ENCODE peak calls at places on chromosome 7, in five cellular contexts. One of them, this sample, is unnamed.

GRCh38 chr7:4531236-4531635 is 150.9 kb upstream of the FOXK1 start:
- DNase-seq in psoas muscle: no peak
- DNase-seq in Panc1: no peak
- DNase-seq in breast epithelium: no peak
- DNase-seq in bronchial epithelial cell: no peak
- DNase-seq in this sample: no peak

GRCh38 chr7:2726316-2727018 is 38.5 kb downstream of the AMZ1 start:
- DNase-seq in psoas muscle: peak; percentile 52
- DNase-seq in bronchial epithelial cell: no peak
- DNase-seq in Panc1: no peak
- DNase-seq in breast epithelium: no peak
- DNase-seq in this sample: no peak

GRCh38 chr7:132654150-132654549 is 77.9 kb upstream of the PLXNA4 start:
- DNase-seq in bronchial epithelial cell: no peak
- DNase-seq in psoas muscle: no peak
- DNase-seq in Panc1: no peak
- DNase-seq in breast epithelium: no peak
- DNase-seq in this sample: no peak

GRCh38 chr7:158602905-158603772 is 15.5 kb upstream of the PTPRN2 start:
- DNase-seq in breast epithelium: no peak
- DNase-seq in psoas muscle: no peak
- DNase-seq in Panc1: no peak
- DNase-seq in bronchial epithelial cell: no peak
- DNase-seq in this sample: no peak

GRCh38 chr7:15084368-15084767 is 181.8 kb upstream of the DGKB start:
- DNase-seq in psoas muscle: no peak
- DNase-seq in bronchial epithelial cell: no peak
- DNase-seq in Panc1: no peak
- DNase-seq in breast epithelium: no peak
- DNase-seq in this sample: no peak

GRCh38 chr7:101705327-101705726 is 76.2 kb upstream of the MYL10 start:
- DNase-seq in Panc1: no peak
- DNase-seq in bronchial epithelial cell: peak; percentile 83
- DNase-seq in psoas muscle: no peak
- DNase-seq in breast epithelium: no peak
- DNase-seq in this sample: no peak

GRCh38 chr7:143280160-143280559 is 4.6 kb upstream of the TMEM139 start:
- DNase-seq in Panc1: no peak
- DNase-seq in bronchial epithelial cell: no peak
- DNase-seq in breast epithelium: no peak
- DNase-seq in psoas muscle: no peak
- DNase-seq in this sample: no peak

GRCh38 chr7:111329367-111330234 is 232.7 kb downstream of the IMMP2L start:
- DNase-seq in breast epithelium: no peak
- DNase-seq in psoas muscle: no peak
- DNase-seq in Panc1: no peak
- DNase-seq in bronchial epithelial cell: peak; percentile 20
- DNase-seq in this sample: no peak

GRCh38 chr7:11427686-11428273 is 404.2 kb downstream of the THSD7A start:
- DNase-seq in bronchial epithelial cell: peak; percentile 69
- DNase-seq in Panc1: peak; percentile 59
- DNase-seq in breast epithelium: no peak
- DNase-seq in psoas muscle: no peak
- DNase-seq in this sample: no peak

GRCh38 chr7:97203957-97204356 is 86.5 kb downstream of the SDHAF3 start:
- DNase-seq in breast epithelium: no peak
- DNase-seq in bronchial epithelial cell: no peak
- DNase-seq in psoas muscle: no peak
- DNase-seq in Panc1: no peak
- DNase-seq in this sample: no peak

GRCh38 chr7:70693300-70693689 is 438.6 kb upstream of the GALNT17 start:
- DNase-seq in Panc1: no peak
- DNase-seq in breast epithelium: no peak
- DNase-seq in bronchial epithelial cell: no peak
- DNase-seq in psoas muscle: no peak
- DNase-seq in this sample: no peak

GRCh38 chr7:80923211-80923612 is 4.4 kb upstream of the SEMA3C start:
- DNase-seq in psoas muscle: no peak
- DNase-seq in breast epithelium: no peak
- DNase-seq in Panc1: no peak
- DNase-seq in bronchial epithelial cell: peak; percentile 67
- DNase-seq in this sample: no peak

GRCh38 chr7:2968176-2968575 is 75.5 kb downstream of the CARD11 start:
- DNase-seq in breast epithelium: no peak
- DNase-seq in Panc1: no peak
- DNase-seq in psoas muscle: no peak
- DNase-seq in bronchial epithelial cell: no peak
- DNase-seq in this sample: no peak

GRCh38 chr7:10940748-10941358 is 32.8 kb upstream of the PHF14 start:
- DNase-seq in Panc1: no peak
- DNase-seq in bronchial epithelial cell: peak; percentile 15
- DNase-seq in breast epithelium: no peak
- DNase-seq in psoas muscle: no peak
- DNase-seq in this sample: no peak

GRCh38 chr7:73971701-73972341 is 56.2 kb upstream of the ELN start:
- DNase-seq in psoas muscle: peak; percentile 34
- DNase-seq in bronchial epithelial cell: peak; percentile 25
- DNase-seq in breast epithelium: peak; percentile 16
- DNase-seq in Panc1: no peak
- DNase-seq in this sample: no peak

GRCh38 chr7:7510814-7511213 is 24.9 kb downstream of the COL28A1 start:
- DNase-seq in breast epithelium: no peak
- DNase-seq in psoas muscle: no peak
- DNase-seq in bronchial epithelial cell: no peak
- DNase-seq in Panc1: no peak
- DNase-seq in this sample: no peak

GRCh38 chr7:27156508-27156898 is at the start of gene HOXA7:
- DNase-seq in breast epithelium: peak; percentile 80
- DNase-seq in psoas muscle: peak; percentile 93
- DNase-seq in Panc1: no peak
- DNase-seq in bronchial epithelial cell: no peak
- DNase-seq in this sample: no peak

GRCh38 chr7:27933691-27934565 is 194.0 kb downstream of the TAX1BP1 start:
- DNase-seq in Panc1: no peak
- DNase-seq in bronchial epithelial cell: no peak
- DNase-seq in psoas muscle: no peak
- DNase-seq in breast epithelium: no peak
- DNase-seq in this sample: no peak

GRCh38 chr7:122770943-122771342 is 68.2 kb upstream of the RNF148 start:
- DNase-seq in breast epithelium: no peak
- DNase-seq in bronchial epithelial cell: no peak
- DNase-seq in Panc1: no peak
- DNase-seq in psoas muscle: no peak
- DNase-seq in this sample: no peak

GRCh38 chr7:6164010-6164409 is 108.4 kb downstream of the CYTH3 start:
- DNase-seq in psoas muscle: no peak
- DNase-seq in Panc1: no peak
- DNase-seq in breast epithelium: no peak
- DNase-seq in bronchial epithelial cell: no peak
- DNase-seq in this sample: no peak

GRCh38 chr7:6165521-6166325 is 106.7 kb downstream of the CYTH3 start:
- DNase-seq in Panc1: no peak
- DNase-seq in psoas muscle: no peak
- DNase-seq in bronchial epithelial cell: no peak
- DNase-seq in breast epithelium: no peak
- DNase-seq in this sample: no peak

GRCh38 chr7:6163402-6163801 is 109.0 kb downstream of the CYTH3 start:
- DNase-seq in psoas muscle: no peak
- DNase-seq in breast epithelium: no peak
- DNase-seq in Panc1: no peak
- DNase-seq in bronchial epithelial cell: no peak
- DNase-seq in this sample: no peak

GRCh38 chr7:6165075-6165474 is 107.3 kb downstream of the CYTH3 start:
- DNase-seq in breast epithelium: no peak
- DNase-seq in bronchial epithelial cell: no peak
- DNase-seq in Panc1: no peak
- DNase-seq in psoas muscle: no peak
- DNase-seq in this sample: no peak

GRCh38 chr7:6164491-6164890 is 107.9 kb downstream of the CYTH3 start:
- DNase-seq in breast epithelium: no peak
- DNase-seq in Panc1: no peak
- DNase-seq in bronchial epithelial cell: no peak
- DNase-seq in psoas muscle: no peak
- DNase-seq in this sample: no peak
- TF ChIP-seq CTCF in breast epithelium: no peak
- TF ChIP-seq CTCF in Panc1: no peak
- TF ChIP-seq CTCF in bronchial epithelial cell: peak; percentile 5
- TF ChIP-seq CTCF in psoas muscle: no peak
- TF ChIP-seq CTCF in this sample: no peak

GRCh38 chr7:151140826-151141225 is 26.7 kb downstream of the GBX1 start:
- DNase-seq in breast epithelium: peak; percentile 12
- DNase-seq in bronchial epithelial cell: no peak
- DNase-seq in Panc1: no peak
- DNase-seq in psoas muscle: no peak
- DNase-seq in this sample: no peak
- H3K36me3 ChIP-seq in breast epithelium: peaks cover 9% of the 10 kb centered on the region
- H3K36me3 ChIP-seq in bronchial epithelial cell: peaks cover 47% of the 10 kb centered on the region
- H3K36me3 ChIP-seq in Panc1: no peaks in the 10 kb centered on the region
- H3K36me3 ChIP-seq in psoas muscle: no peaks in the 10 kb centered on the region
- H3K36me3 ChIP-seq in this sample: no peaks in the 10 kb centered on the region

GRCh38 chr7:44460325-44460724 is 30.1 kb downstream of the NUDCD3 start:
- DNase-seq in psoas muscle: no peak
- DNase-seq in bronchial epithelial cell: peak; percentile 15
- DNase-seq in breast epithelium: no peak
- DNase-seq in Panc1: no peak
- DNase-seq in this sample: peak; percentile 52

GRCh38 chr7:44466300-44467216 is 23.9 kb downstream of the NUDCD3 start:
- DNase-seq in psoas muscle: no peak
- DNase-seq in bronchial epithelial cell: no peak
- DNase-seq in breast epithelium: no peak
- DNase-seq in Panc1: no peak
- DNase-seq in this sample: no peak

GRCh38 chr7:44465490-44465889 is 25.0 kb downstream of the NUDCD3 start:
- DNase-seq in breast epithelium: no peak
- DNase-seq in Panc1: no peak
- DNase-seq in bronchial epithelial cell: no peak
- DNase-seq in psoas muscle: no peak
- DNase-seq in this sample: no peak

GRCh38 chr7:44461387-44461786 is 29.1 kb downstream of the NUDCD3 start:
- DNase-seq in Panc1: no peak
- DNase-seq in bronchial epithelial cell: peak; percentile 76
- DNase-seq in psoas muscle: no peak
- DNase-seq in breast epithelium: no peak
- DNase-seq in this sample: peak; percentile 15

GRCh38 chr7:44463169-44463808 is 27.2 kb downstream of the NUDCD3 start:
- DNase-seq in Panc1: no peak
- DNase-seq in breast epithelium: no peak
- DNase-seq in bronchial epithelial cell: peak; percentile 22
- DNase-seq in psoas muscle: no peak
- DNase-seq in this sample: no peak
- TF ChIP-seq CTCF in Panc1: peak; percentile 43
- TF ChIP-seq CTCF in breast epithelium: no peak
- TF ChIP-seq CTCF in bronchial epithelial cell: peak; percentile 9
- TF ChIP-seq CTCF in psoas muscle: peak; percentile 28
- TF ChIP-seq CTCF in this sample: peak; percentile 53

DNA sequence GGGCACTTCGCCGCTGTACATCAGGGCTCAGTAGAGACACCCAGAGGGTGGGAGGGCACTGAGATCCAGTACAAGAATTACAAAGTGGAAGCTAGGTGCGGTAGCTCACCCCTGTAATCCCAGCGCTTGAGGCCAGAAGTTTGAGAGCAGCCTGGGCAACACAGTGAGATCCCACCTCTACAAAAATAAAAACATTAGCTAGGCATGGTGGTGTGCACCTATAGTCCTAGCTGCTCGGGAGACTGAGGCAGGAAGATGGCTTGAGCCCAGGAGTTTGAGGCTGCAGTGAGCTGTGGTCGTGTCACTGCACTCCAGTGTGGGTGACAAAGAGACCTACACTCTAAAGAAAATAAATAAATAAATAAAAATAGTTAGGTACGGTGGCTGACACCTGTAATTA is 64.0 kb downstream of the CLEC2L start:
- DNase-seq in psoas muscle: no peak
- DNase-seq in Panc1: no peak
- DNase-seq in bronchial epithelial cell: no peak
- DNase-seq in breast epithelium: no peak
- DNase-seq in this sample: no peak
- H3K36me3 ChIP-seq in psoas muscle: peaks cover 2% of the 10 kb centered on the region
- H3K36me3 ChIP-seq in Panc1: no peaks in the 10 kb centered on the region
- H3K36me3 ChIP-seq in bronchial epithelial cell: peaks cover 17% of the 10 kb centered on the region
- H3K36me3 ChIP-seq in breast epithelium: no peaks in the 10 kb centered on the region
- H3K36me3 ChIP-seq in this sample: peaks cover 10% of the 10 kb centered on the region